ENCODE peak calls at places on chromosomes 16 and 17, in eight cellular contexts. R is transverse colon; Q is cardiac fibroblast; W is progenitor cell of endocrine pancreas; I is CD4-positive, alpha-beta T cell; B is SK-N-SH; P is CD8-positive, alpha-beta T cell; M is AG04450. F is an unnamed sample.
A peak's percentile ranks its signal among the peaks of the same experiment; 100 is the strongest.

GRCh38 chr17:75783803-75784472 is 668 bp upstream of the UNK start:
- DNase-seq in R (peak; percentile 44), Q (no peak), W (no peak), I (no peak), B (no peak), P (no peak), M (no peak), F (no peak)

GRCh38 chr16:21194771-21195301 is 16.5 kb downstream of the ZP2 start:
- DNase-seq in R (no peak), Q (peak; percentile 7), W (no peak), I (no peak), B (no peak), P (no peak), M (no peak), F (peak; percentile 30)

GRCh38 chr16:31460582-31461002 is 1.3 kb downstream of the ARMC5 start:
- DNase-seq in R (no peak), Q (peak; percentile 75), W (no peak), I (no peak), B (peak; percentile 56), P (no peak), M (peak; percentile 32), F (peak; percentile 88)

GRCh38 chr17:37818689-37819088 is 73.8 kb upstream of the HNF1B start:
- DNase-seq in R (peak; percentile 45), Q (no peak), W (no peak), I (no peak), B (no peak), P (no peak), M (peak; percentile 47), F (no peak)

GRCh38 chr17:34511265-34511664 is 68.1 kb upstream of the TMEM132E start:
- DNase-seq in R (no peak), Q (no peak), W (no peak), I (no peak), B (peak; percentile 36), P (no peak), M (no peak), F (no peak)

GRCh38 chr17:33973491-33973890 is 281.6 kb upstream of the CCL2 start:
- DNase-seq in R (no peak), Q (no peak), W (no peak), I (no peak), B (no peak), P (no peak), M (no peak), F (no peak)

GRCh38 chr16:68902376-68903345 is 59.3 kb downstream of the TANGO6 start:
- DNase-seq in R (peak; percentile 50), Q (peak; percentile 68), W (peak; percentile 11), I (no peak), B (peak; percentile 55), P (no peak), M (peak; percentile 15), F (peak; percentile 42)

GRCh38 chr16:31710880-31711279 is 162.7 kb upstream of the ZNF267 start:
- DNase-seq in R (no peak), Q (no peak), W (no peak), I (no peak), B (no peak), P (no peak), M (no peak), F (no peak)

GRCh38 chr16:49111351-49111750 is 170.3 kb downstream of the CBLN1 start:
- DNase-seq in R (no peak), Q (no peak), W (no peak), I (no peak), B (no peak), P (no peak), M (no peak), F (no peak)

DNA sequence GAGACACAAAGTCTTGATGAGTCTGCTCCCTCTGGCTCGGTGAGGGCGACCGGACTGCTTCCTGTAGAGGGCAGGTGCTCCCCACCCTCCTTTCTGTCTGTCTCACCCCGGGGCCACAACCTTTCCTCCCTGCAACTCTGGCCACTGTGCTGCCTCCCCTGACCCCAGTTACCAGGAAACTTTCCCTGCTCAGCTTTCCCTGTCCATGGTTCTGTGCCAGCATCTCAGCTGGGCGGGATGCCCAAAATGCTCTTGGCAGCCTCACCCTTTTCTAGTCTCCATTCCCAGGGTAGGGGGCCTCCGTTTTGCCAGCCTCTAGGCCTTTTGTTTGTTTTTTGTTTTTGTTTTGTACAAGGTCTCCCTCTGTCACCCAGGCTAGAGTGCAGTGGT is 1.4 kb downstream of the PLD2 start:
- DNase-seq in R (peak; percentile 29), Q (peak; percentile 63), W (no peak), I (no peak), B (no peak), P (no peak), M (no peak), F (no peak)
- TF ChIP-seq CTCF in R (no peak), Q (no peak), W (no peak), I (no peak), B (no peak), P (no peak), M (no peak), F (no peak)

GRCh38 chr17:16430650-16431049 is 15.3 kb downstream of the TRPV2 start:
- DNase-seq in R (no peak), Q (no peak), W (no peak), I (no peak), B (no peak), P (no peak), M (no peak), F (no peak)

GRCh38 chr17:16427020-16427419 is 11.6 kb downstream of the TRPV2 start:
- DNase-seq in R (no peak), Q (no peak), W (no peak), I (no peak), B (no peak), P (no peak), M (no peak), F (no peak)

GRCh38 chr17:16425698-16426659 is 10.6 kb downstream of the TRPV2 start:
- DNase-seq in R (no peak), Q (no peak), W (no peak), I (no peak), B (no peak), P (no peak), M (no peak), F (no peak)

GRCh38 chr17:16425202-16425601 is 9.8 kb downstream of the TRPV2 start:
- DNase-seq in R (no peak), Q (no peak), W (no peak), I (no peak), B (no peak), P (no peak), M (no peak), F (no peak)

DNA sequence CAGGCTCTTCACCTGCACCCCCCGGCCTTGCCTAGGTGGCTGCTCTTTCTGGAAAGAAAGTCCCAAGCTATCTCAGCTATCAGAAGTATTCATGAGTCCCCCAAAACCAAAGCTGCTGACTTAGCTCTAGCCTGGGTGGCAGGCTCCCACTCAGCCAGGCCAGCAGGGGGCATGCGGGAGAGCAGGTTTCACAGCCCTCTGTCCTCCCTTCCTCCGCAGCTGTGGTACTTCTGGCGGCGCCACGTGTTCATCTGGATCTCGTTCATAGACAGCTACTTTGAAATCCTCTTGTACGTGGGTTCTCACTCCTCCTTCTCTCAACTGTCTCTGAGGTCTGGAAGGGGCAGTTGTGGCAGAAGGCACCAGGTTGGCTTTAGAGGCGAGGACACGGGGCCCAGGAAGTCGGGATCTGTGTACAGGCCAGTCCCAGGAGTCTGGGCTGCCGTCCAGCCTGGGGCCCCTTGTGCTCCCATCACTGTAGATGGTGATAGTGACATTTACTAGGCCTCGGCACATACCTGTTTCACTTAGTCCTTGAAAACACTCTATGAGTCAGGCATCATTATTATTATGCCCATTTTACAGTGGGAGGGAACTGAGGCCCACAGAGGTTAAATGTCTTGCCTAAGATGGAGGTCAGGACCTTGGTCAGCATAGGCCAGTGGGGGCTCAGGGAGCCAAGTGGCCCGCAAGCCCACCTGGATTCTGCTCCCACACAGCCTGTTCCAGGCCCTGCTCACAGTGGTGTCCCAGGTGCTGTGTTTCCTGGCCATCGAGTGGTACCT is 12.9 kb downstream of the TRPV2 start:
- DNase-seq in R (peak; percentile 67), Q (peak; percentile 73), W (peak; percentile 43), I (no peak), B (peak; percentile 86), P (peak; percentile 18), M (no peak), F (peak; percentile 71)
- TF ChIP-seq CTCF in R (peak; percentile 72), Q (peak; percentile 85), W (peak; percentile 74), I (peak; percentile 46), B (peak; percentile 65), P (peak; percentile 51), M (peak; percentile 81), F (peak; percentile 79)

DNA sequence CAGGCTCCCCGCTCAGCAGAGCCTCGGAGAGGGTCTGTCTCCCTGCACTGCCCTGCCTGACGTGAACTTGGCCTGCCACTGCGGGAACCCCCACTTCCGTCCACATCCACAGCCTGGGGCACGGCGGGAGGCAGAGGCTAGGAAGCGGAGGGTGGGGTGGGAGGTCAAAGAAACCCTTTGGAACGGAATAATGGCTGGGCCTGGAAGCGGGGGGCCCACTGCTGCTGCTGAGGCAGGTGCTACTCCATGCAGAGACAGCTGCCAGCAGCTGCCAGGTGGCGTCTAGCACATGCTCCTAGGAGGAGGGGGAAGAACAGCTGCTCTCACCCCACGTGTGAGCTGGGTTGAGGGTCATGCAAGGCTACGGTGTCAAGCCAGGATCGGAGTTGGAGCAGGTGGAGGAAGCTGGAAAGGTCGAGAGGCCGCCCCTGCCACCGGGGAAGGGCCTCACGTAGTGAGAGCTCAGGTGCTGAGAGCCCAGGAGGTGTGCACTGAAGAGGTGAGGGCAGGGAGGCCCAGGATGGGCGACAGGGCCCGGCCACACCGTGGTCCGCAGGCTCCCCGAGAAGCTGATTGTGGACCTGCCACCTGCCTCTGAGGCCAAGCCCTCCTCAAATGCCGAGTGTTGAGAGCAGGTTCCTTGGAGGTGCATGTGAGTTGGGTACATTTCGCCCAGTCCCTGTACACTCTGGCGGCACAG is 9.8 kb downstream of the FSCN2 start:
- DNase-seq in R (no peak), Q (no peak), W (no peak), I (no peak), B (no peak), P (no peak), M (no peak), F (no peak)
- TF ChIP-seq CTCF in R (no peak), Q (no peak), W (no peak), I (no peak), B (no peak), P (no peak), M (no peak), F (no peak)

GRCh38 chr17:13004336-13004735 is 13.5 kb downstream of the ELAC2 start:
- DNase-seq in R (no peak), Q (no peak), W (no peak), I (no peak), B (no peak), P (no peak), M (no peak), F (no peak)

GRCh38 chr17:13003927-13004326 is 13.9 kb downstream of the ELAC2 start:
- DNase-seq in R (no peak), Q (no peak), W (no peak), I (no peak), B (no peak), P (no peak), M (no peak), F (no peak)

GRCh38 chr17:13001991-13002615 is 15.7 kb downstream of the ELAC2 start:
- DNase-seq in R (no peak), Q (peak; percentile 16), W (no peak), I (no peak), B (no peak), P (no peak), M (no peak), F (no peak)

GRCh38 chr17:13002761-13003453 is 14.9 kb downstream of the ELAC2 start:
- DNase-seq in R (peak; percentile 80), Q (peak; percentile 85), W (peak; percentile 51), I (peak; percentile 27), B (peak; percentile 78), P (no peak), M (peak; percentile 55), F (peak; percentile 72)

DNA sequence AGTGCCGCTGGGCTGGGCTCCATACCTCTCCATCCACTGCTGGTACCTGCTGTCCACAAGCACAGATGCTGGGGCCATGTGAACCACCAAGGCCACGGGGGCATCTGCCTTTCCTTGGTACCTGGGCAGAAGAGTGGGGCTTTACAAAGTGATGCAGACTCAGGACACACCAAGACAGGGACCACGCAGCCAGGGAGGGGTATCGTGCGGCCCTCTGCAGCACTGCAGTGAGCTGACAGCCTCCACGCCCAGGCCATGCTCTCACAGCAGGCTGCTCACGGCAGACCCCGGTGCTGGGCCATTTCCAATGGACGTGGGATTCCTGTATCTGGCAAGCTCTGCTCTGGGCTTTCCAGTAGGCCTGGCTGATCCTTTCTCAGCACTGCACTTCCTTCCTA is 14.4 kb downstream of the ELAC2 start:
- DNase-seq in R (no peak), Q (no peak), W (no peak), I (no peak), B (no peak), P (no peak), M (no peak), F (no peak)
- TF ChIP-seq CTCF in R (no peak), Q (no peak), W (no peak), I (no peak), B (no peak), P (no peak), M (no peak), F (no peak)

F was measured in AG10803.